ENCODE peak calls at places on chromosomes 12 and 14, in five cellular contexts. I is fibroblast of lung, W is GM23248, X is GM12878, B is astrocyte. C is an unnamed sample.

GRCh38 chr12:100382327-100382726 is 25.5 kb downstream of the SLC17A8 start:
- DNase-seq in B (no peak), W (peak), I (no peak), X (no peak), C (no peak)

GRCh38 chr12:56190695-56191155 is 1.4 kb upstream of the SMARCC2 start:
- DNase-seq in B (no peak), W (peak), X (no peak), I (no peak), C (no peak)

GRCh38 chr14:97946291-97946690 is 1149.1 kb downstream of the VRK1 start:
- DNase-seq in I (no peak), X (no peak), B (no peak), W (no peak), C (no peak)

GRCh38 chr14:20138520-20138919 is at the start of gene OR4N5:
- DNase-seq in B (no peak), I (no peak), W (no peak), X (no peak), C (no peak)

GRCh38 chr12:75814856-75815754 is 216.5 kb downstream of the PHLDA1 start:
- DNase-seq in X (no peak), W (peak), B (peak), I (peak), C (no peak)

GRCh38 chr14:31456841-31457664 is at the start of gene DTD2:
- DNase-seq in X (peak), I (peak), B (peak), W (peak), C (peak)

GRCh38 chr12:33813536-33813935 is 208.8 kb upstream of the ALG10 start:
- DNase-seq in I (no peak), X (no peak), B (no peak), W (no peak), C (no peak)

GRCh38 chr12:119695034-119695433 is 27.1 kb downstream of the PRKAB1 start:
- DNase-seq in I (no peak), B (no peak), W (peak), X (no peak), C (no peak)

GRCh38 chr14:103871596-103872480 is 24.5 kb upstream of the PPP1R13B start:
- DNase-seq in I (no peak), X (peak), B (no peak), W (peak), C (no peak)

GRCh38 chr14:80491131-80491530 is 279.8 kb upstream of the DIO2 start:
- DNase-seq in I (peak), X (peak), B (peak), W (peak), C (no peak)

GRCh38 chr14:75911883-75912282 is 69.9 kb downstream of the TGFB3 start:
- DNase-seq in W (no peak), I (peak), X (no peak), B (peak), C (no peak)

GRCh38 chr14:86221755-86222154 is 691.8 kb downstream of the FLRT2 start:
- DNase-seq in I (no peak), B (no peak), W (no peak), X (no peak), C (no peak)

GRCh38 chr14:77076118-77076631 is 21.9 kb upstream of the CIPC start:
- DNase-seq in W (no peak), I (no peak), X (no peak), B (no peak), C (no peak)

GRCh38 chr12:94459773-94460593 is at the start of gene CEP83:
- DNase-seq in X (peak), I (peak), B (peak), W (peak), C (peak)

GRCh38 chr14:25375639-25376038 is 325.7 kb upstream of the STXBP6 start:
- DNase-seq in B (no peak), X (no peak), W (no peak), I (no peak), C (no peak)

GRCh38 chr14:49633650-49634546 is 1.1 kb downstream of the DNAAF2 start:
- DNase-seq in W (peak), X (peak), B (peak), I (peak), C (peak)

GRCh38 chr14:65159281-65160062 is 57.2 kb upstream of the MAX start:
- DNase-seq in X (peak), W (no peak), I (no peak), B (peak), C (no peak)

GRCh38 chr14:31926123-31926522 is 151.0 kb upstream of the ARHGAP5 start:
- DNase-seq in I (peak), X (no peak), W (peak), B (no peak), C (no peak)

GRCh38 chr12:132270969-132271754 is 58.2 kb downstream of the GALNT9 start:
- DNase-seq in I (no peak), X (no peak), W (no peak), B (no peak), C (no peak)

GRCh38 chr12:131091413-131091975 is 137.8 kb downstream of the ADGRD1 start:
- DNase-seq in I (no peak), B (no peak), X (peak), W (peak), C (no peak)

GRCh38 chr14:88868558-88869159 is 44.2 kb downstream of the TTC8 start:
- DNase-seq in B (peak), W (peak), X (no peak), I (peak), C (no peak)

GRCh38 chr12:41661141-41661540 is 473.0 kb downstream of the PDZRN4 start:
- DNase-seq in B (no peak), W (no peak), I (no peak), X (no peak), C (no peak)

GRCh38 chr12:52425466-52425865 is 8.7 kb downstream of the KRT75 start:
- DNase-seq in X (no peak), W (no peak), B (no peak), I (no peak), C (no peak)

GRCh38 chr12:51127050-51127729 is 43.8 kb upstream of the CSRNP2 start:
- DNase-seq in W (peak), B (peak), I (peak), X (no peak), C (no peak)

GRCh38 chr12:65446901-65447300 is 168.4 kb downstream of the MSRB3 start:
- DNase-seq in I (no peak), W (no peak), B (no peak), X (no peak), C (no peak)

GRCh38 chr12:113981876-113982275 is 15.8 kb upstream of the RBM19 start:
- DNase-seq in X (no peak), B (no peak), I (no peak), W (no peak), C (no peak)

GRCh38 chr12:113980054-113980453 is 13.9 kb upstream of the RBM19 start:
- DNase-seq in B (no peak), I (no peak), X (no peak), W (no peak), C (no peak)

GRCh38 chr12:113978080-113978479 is 12.0 kb upstream of the RBM19 start:
- DNase-seq in W (no peak), B (no peak), X (no peak), I (no peak), C (no peak)

GRCh38 chr12:113983777-113984448 is 17.8 kb upstream of the RBM19 start:
- DNase-seq in I (no peak), X (no peak), W (no peak), B (no peak), C (no peak)

GRCh38 chr12:113980537-113981337 is 14.6 kb upstream of the RBM19 start:
- DNase-seq in B (peak), W (peak), I (peak), X (no peak), C (peak)
- TF ChIP-seq EZH2 in B (no peak), W (no peak), I (no peak), X (no peak), C (no peak)

GRCh38 chr12:57965766-57966165 is 24.4 kb downstream of the ATP23 start:
- DNase-seq in B (no peak), W (no peak), I (no peak), X (no peak), C (no peak)
- H3K4me3 ChIP-seq in B (no peak), W (no peak), I (no peak), X (no peak), C (no peak)

GRCh38 chr14:100982356-100982755 is 78.8 kb upstream of the RTL1 start:
- DNase-seq in W (peak), I (peak), X (no peak), B (no peak), C (no peak)
- H3K9ac ChIP-seq in W (no peak), I (no peak), X (no peak), B (peak), C (no peak)

GRCh38 chr14:90331497-90332270 is at the start of gene NRDE2:
- DNase-seq in W (peak), X (peak), B (peak), I (peak), C (peak)

GRCh38 chr14:90336985-90337384 is 5.2 kb upstream of the NRDE2 start:
- DNase-seq in W (no peak), I (no peak), X (no peak), B (no peak), C (no peak)

GRCh38 chr14:90341784-90342183 is 10.0 kb upstream of the NRDE2 start:
- DNase-seq in B (no peak), W (no peak), X (no peak), I (no peak), C (no peak)

GRCh38 chr14:90332271-90332584 is 487 bp upstream of the NRDE2 start:
- DNase-seq in I (no peak), X (no peak), W (no peak), B (peak), C (no peak)

DNA sequence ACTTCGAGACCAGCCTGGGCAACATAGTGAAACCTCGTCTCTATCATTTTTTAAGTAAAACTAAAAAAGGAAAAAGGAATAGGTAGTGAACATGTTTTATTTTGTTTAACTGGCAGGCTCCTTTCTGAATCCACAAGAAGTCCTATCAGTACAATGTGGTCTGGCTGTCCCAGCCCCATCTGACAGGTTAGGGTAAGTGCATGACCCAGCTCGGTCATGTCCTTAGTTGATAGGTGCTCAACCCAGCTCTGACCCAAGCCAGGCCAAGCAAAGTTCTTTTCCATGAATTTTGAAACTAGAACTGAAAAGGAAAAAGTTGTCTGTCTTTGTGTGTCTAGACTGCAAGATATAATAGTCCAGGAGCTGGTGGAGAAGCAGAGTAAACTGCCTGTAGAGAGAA is 4.7 kb upstream of the NRDE2 start:
- DNase-seq in X (no peak), W (no peak), I (no peak), B (no peak), C (no peak)
- TF ChIP-seq EZH2 in X (no peak), W (no peak), I (no peak), B (no peak), C (no peak)

GRCh38 chr12:12821975-12822374 is 8.8 kb downstream of the DDX47 start:
- DNase-seq in B (no peak), W (no peak), X (no peak), I (no peak), C (no peak)
- H3K4me3 ChIP-seq in B (no peak), W (no peak), X (no peak), I (no peak), C (no peak)

DNA sequence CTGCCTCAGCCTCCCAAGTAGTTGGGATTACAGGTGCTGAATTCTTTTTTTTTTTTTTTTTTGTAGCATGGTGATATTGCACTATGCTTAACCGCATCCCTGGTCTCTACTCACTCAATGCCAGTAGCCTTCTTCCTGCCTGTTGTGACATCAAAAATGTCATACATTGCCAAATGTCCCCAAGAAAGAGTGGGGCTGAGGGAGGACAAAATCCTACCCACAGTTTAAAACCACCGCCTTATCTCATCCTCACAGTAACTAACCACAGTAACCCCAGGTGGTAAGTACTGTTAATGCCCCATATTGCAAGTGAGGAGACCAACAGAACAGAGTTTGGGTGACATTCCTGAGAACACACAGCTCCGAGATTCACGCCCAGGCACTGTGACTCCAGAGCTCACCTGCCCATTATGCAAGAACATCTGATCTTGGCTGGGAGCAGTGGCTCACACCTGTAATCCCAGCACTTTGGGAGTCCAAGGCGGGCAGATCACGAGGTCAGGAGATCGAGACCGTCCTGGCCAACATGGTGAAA is 19.6 kb downstream of the MORN3 start:
- DNase-seq in W (no peak), B (no peak), X (no peak), I (no peak), C (no peak)
- H3K9ac ChIP-seq in W (no peak), B (no peak), X (no peak), I (no peak), C (no peak)

GRCh38 chr14:36584167-36584811 is 1.9 kb upstream of the NKX2-8 start:
- DNase-seq in I (no peak), X (no peak), B (no peak), W (no peak), C (no peak)

GRCh38 chr14:36582874-36583241 is 444 bp upstream of the NKX2-8 start:
- DNase-seq in X (no peak), I (no peak), W (peak), B (no peak), C (no peak)

GRCh38 chr14:36585100-36585499 is 2.7 kb upstream of the NKX2-8 start:
- DNase-seq in I (no peak), W (no peak), X (no peak), B (no peak), C (no peak)

GRCh38 chr14:36582011-36582873 is at the start of gene NKX2-8:
- DNase-seq in B (no peak), X (no peak), I (no peak), W (no peak), C (no peak)

GRCh38 chr14:36583242-36584166 is 1.1 kb upstream of the NKX2-8 start:
- DNase-seq in I (no peak), W (peak), B (no peak), X (no peak), C (no peak)
- TF ChIP-seq EZH2 in I (no peak), W (no peak), B (no peak), X (no peak), C (no peak)

GRCh38 chr14:105492051-105492965 is 1.3 kb downstream of the TEDC1 start:
- DNase-seq in I (no peak), B (no peak), W (no peak), X (no peak), C (no peak)
- H3K4me3 ChIP-seq in I (no peak), B (no peak), W (peak), X (peak), C (peak)

DNA sequence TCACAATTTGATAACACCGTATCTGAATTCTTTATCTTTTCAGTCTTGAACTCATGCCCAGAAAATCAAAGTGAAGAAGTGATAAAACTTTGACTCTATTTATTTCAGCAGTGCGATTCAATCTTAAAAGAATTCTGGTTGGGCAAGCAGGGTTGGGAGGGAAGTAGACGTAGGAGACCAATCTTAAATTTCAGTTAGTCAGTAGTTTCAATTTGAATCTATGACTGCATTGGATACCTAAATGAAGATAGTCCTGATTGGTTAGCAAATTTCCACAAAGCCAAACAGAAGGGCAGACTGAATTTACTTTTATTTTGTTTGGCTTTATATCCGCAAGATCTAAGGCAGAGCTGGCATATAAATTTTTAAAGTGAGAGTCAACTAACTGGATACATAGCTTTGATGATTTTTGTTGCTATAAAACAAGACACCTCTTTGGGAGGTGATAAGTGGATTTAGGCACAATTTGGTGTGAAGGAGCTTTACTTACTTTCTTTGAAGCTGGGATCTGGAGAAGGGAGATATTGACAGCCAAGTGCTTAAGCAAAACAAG is 2.6 kb downstream of the ACSS3 start:
- DNase-seq in X (no peak), B (peak), W (no peak), I (peak), C (no peak)
- H3K9ac ChIP-seq in X (no peak), B (no peak), W (no peak), I (no peak), C (no peak)

DNA sequence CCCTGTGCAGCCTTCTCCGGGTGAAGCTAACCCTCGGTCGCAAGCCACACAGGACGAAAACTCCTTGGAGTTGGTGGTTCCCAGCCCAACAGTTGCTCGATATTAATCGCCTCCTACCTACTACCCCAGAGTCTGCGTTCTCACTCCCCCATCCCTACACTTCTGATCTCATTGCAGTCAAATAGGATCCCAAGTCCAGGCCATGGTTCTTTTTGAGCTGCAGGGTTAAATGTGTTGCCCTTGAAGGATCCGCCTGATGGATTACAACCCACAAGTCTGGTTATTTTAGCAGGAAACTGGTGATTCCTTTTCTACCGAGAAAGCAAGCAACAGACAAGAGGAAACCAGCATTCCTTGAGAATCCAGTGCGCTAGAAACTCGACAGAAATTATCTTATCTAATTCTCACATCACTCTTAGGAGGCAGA is 755 bp upstream of the NIN start:
- DNase-seq in W (peak), I (peak), B (no peak), X (no peak), C (no peak)
- TF ChIP-seq EZH2 in W (no peak), I (no peak), B (no peak), X (no peak), C (no peak)